ENCODE peak calls at places on chromosomes 6 and 20, in four cellular contexts. K, J, Z and R are unnamed samples.

GRCh38 chr6:149852180-149852579 is 12.0 kb downstream of the LRP11 start:
- DNase-seq in K (no peak), J (peak; percentile 13), Z (no peak), R (no peak)

GRCh38 chr6:100846276-100846675 is 34.9 kb downstream of the ASCC3 start:
- DNase-seq in K (no peak), J (no peak), Z (no peak), R (no peak)

GRCh38 chr6:116887168-116887567 is 10.1 kb downstream of the RFX6 start:
- DNase-seq in K (no peak), J (no peak), Z (no peak), R (no peak)

GRCh38 chr20:36548006-36548315 is 6.6 kb downstream of the MYL9 start:
- DNase-seq in K (peak; percentile 54), J (no peak), Z (no peak), R (no peak)

GRCh38 chr20:63501818-63502670 is 3.2 kb upstream of the EEF1A2 start:
- DNase-seq in K (peak; percentile 94), J (no peak), Z (peak; percentile 90), R (no peak)

GRCh38 chr6:90230547-90231240 is 65.9 kb downstream of the BACH2 start:
- DNase-seq in K (no peak), J (no peak), Z (no peak), R (no peak)

GRCh38 chr20:2619961-2620595 is 32.4 kb upstream of the NOP56 start:
- DNase-seq in K (no peak), J (no peak), Z (no peak), R (no peak)

GRCh38 chr6:53728570-53729194 is 63.1 kb upstream of the KLHL31 start:
- DNase-seq in K (peak; percentile 54), J (no peak), Z (peak; percentile 40), R (peak; percentile 43)

GRCh38 chr6:166307981-166308768 is at the start of gene PRR18:
- DNase-seq in K (peak; percentile 75), J (peak; percentile 42), Z (no peak), R (no peak)

GRCh38 chr6:156980515-156980914 is 203.3 kb downstream of the ARID1B start:
- DNase-seq in K (peak; percentile 49), J (no peak), Z (no peak), R (no peak)

GRCh38 chr6:131255911-131256310 is 120.6 kb downstream of the AKAP7 start:
- DNase-seq in K (no peak), J (no peak), Z (no peak), R (no peak)

GRCh38 chr6:45633272-45633908 is 255.7 kb upstream of the SUPT3H start:
- DNase-seq in K (no peak), J (no peak), Z (no peak), R (no peak)

GRCh38 chr6:135851442-135852271 is at the start of gene PDE7B:
- DNase-seq in K (peak; percentile 79), J (no peak), Z (no peak), R (peak; percentile 14)

GRCh38 chr6:101705866-101706265 is 312.4 kb downstream of the GRIK2 start:
- DNase-seq in K (no peak), J (no peak), Z (no peak), R (no peak)

GRCh38 chr6:3575701-3576100 is 118.9 kb upstream of the SLC22A23 start:
- DNase-seq in K (no peak), J (no peak), Z (no peak), R (no peak)

GRCh38 chr20:39676857-39677351 is 714.8 kb downstream of the DHX35 start:
- DNase-seq in K (no peak), J (no peak), Z (no peak), R (no peak)

GRCh38 chr6:13194852-13195251 is 133.5 kb downstream of the TBC1D7 start:
- DNase-seq in K (peak; percentile 50), J (no peak), Z (peak; percentile 80), R (peak; percentile 17)

GRCh38 chr6:106372838-106373501 is 12.5 kb downstream of the CRYBG1 start:
- DNase-seq in K (no peak), J (no peak), Z (no peak), R (no peak)
- TF ChIP-seq POLR2AphosphoS5 in K (no peak), J (no peak), Z (no peak), R (no peak)

DNA sequence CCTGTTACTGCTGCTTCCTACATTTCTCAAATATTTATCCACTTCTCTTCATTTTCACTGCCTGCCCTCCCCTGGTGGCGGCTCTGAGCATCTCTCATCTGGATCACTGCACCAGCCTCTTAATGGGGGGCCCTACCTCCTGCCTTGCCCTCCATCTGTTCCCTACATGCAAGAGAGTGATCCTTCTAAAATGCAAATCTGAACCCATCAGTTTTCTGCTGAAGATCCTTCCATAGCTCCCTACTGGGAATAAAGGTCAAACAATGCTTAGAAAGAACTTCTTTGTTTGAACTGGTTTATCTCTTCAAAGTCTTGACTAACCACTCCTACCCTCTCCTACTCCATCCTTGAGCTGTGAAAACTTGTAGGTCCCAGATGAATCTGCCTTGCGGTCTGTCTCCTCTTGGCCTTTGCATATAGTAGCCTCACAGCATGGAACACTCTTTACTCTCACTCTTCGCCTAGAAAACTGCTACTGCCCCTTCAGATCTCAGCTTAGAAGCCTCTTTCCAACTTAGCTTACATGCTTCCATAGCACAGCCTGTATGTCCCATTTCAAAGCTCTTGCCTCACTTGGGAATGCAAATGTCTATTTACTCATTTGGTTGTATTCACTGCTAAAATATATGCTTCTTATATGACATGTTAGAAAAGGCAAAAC is 119.3 kb downstream of the QRSL1 start:
- DNase-seq in K (no peak), J (no peak), Z (no peak), R (no peak)
- TF ChIP-seq CTCF in K (no peak), J (no peak), Z (no peak), R (no peak)

DNA sequence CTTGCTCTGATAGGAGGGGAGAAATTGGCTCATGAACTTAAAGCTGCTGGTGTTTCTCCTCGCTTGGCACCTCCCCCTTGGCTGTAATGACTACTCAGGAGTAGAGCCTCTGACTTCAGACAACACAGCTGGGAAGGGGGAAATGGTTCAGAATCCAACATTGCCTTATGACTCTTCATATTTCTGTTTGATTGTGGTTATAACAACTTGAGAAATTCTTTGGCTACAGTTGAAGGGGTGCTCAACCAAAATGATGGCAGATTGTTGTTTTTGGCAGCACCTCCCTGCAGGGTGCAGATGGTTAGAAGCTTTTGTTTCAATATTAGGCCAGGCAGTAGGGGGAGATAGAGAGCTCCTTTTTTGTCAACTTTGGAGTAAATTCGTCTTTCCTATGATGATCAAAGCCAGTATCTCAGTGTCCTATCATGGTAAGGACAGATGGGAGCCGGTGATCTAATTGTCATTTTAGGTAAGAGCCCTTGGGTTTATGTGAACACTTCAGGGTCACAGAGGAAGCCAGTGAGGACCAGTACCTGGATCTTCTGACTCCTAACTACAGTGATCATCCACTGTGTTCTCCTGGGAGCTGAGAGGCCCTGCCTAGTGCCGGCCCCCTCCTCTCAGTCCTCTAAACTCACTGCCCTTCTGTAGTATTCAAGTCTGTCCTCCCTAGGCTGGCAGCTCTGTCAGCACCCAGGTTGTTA is 39.9 kb downstream of the RPRD1B start:
- DNase-seq in K (peak; percentile 52), J (no peak), Z (peak; percentile 62), R (no peak)
- TF ChIP-seq GABPA in K (no peak), J (no peak), Z (no peak), R (no peak)

GRCh38 chr6:139289233-139289632 is 2.6 kb downstream of the TXLNB start:
- DNase-seq in K (no peak), J (no peak), Z (no peak), R (no peak)

GRCh38 chr6:139295906-139296305 is 4.1 kb upstream of the TXLNB start:
- DNase-seq in K (no peak), J (no peak), Z (no peak), R (no peak)

GRCh38 chr6:139288496-139289040 is 3.2 kb downstream of the TXLNB start:
- DNase-seq in K (no peak), J (no peak), Z (no peak), R (no peak)

GRCh38 chr6:139290787-139291294 is 957 bp downstream of the TXLNB start:
- DNase-seq in K (no peak), J (peak; percentile 88), Z (no peak), R (peak; percentile 54)

DNA sequence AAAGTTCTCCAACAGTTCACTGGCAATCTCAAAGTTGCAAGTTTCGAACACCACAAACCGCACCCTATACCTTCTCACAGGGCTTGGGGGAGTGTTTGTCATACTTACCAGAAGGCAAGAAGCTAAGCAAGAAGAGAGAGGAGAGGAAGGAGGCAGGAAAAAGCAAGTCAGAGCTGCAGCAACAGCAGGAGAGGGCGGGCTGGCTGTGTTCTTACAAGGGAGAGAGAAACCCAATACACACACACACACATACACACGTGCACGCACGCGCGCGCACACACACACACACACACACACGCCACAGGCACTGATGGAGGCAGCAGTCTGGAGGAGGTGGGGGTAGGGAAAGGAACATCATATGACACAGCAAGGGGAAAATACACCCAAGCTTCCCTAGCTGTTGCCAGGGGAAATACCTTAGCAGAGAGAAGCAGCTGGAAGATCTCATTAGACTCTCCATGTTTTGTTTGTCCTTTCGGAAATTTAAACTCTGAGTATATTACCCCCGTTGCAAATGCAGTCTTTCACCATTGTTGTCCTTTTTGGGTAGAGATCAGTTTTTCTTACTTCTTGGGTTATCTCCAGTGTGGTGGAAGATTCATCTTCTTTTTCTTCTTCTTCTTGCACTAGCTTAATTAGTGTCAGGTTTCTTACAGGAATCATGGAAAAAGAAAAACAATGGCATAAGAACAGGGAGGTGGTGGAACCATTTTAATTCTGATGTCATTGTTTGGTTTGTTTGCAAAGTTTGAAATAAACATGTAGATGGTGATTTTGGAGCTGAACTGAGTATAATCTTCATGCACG is at the start of gene TXLNB:
- DNase-seq in K (no peak), J (peak; percentile 83), Z (no peak), R (peak; percentile 87)
- TF ChIP-seq POLR2AphosphoS5 in K (no peak), J (peak; percentile 76), Z (no peak), R (peak; percentile 88)